ENCODE peak calls at places on chromosomes 11 and 22, in seven cellular contexts. M is K562, A is right lobe of liver, W is breast epithelium, Y is A549, I is NB4, P is spleen. B is an unnamed sample.
A peak's percentile ranks its signal among the peaks of the same experiment; 100 is the strongest.

GRCh38 chr11:2653930-2654739 is 45.7 kb downstream of the KCNQ1OT1 start:
- DNase-seq in M (peak; percentile 4), A (no peak), W (no peak), Y (no peak), I (no peak), P (peak; percentile 47), B (no peak)

GRCh38 chr11:17985517-17985916 is 27.3 kb downstream of the SERGEF start:
- DNase-seq in M (no peak), A (no peak), W (no peak), Y (no peak), I (no peak), P (no peak), B (peak; percentile 41)

GRCh38 chr22:17508110-17508509 is 55.2 kb upstream of the SLC25A18 start:
- DNase-seq in M (no peak), A (no peak), W (no peak), Y (no peak), I (no peak), P (no peak), B (no peak)

GRCh38 chr11:131737357-131737756 is 366.9 kb downstream of the NTM start:
- DNase-seq in M (no peak), A (no peak), W (no peak), Y (no peak), I (peak; percentile 20), P (no peak), B (no peak)

GRCh38 chr11:24391165-24391564 is 105.7 kb upstream of the LUZP2 start:
- DNase-seq in M (no peak), A (no peak), W (no peak), Y (peak; percentile 2), I (peak; percentile 50), P (no peak), B (no peak)

GRCh38 chr22:49570032-49570848 is 257.4 kb downstream of the BRD1 start:
- DNase-seq in M (no peak), A (peak; percentile 37), W (no peak), Y (no peak), I (peak; percentile 13), P (peak; percentile 56), B (peak; percentile 3)

GRCh38 chr11:68956142-68956541 is 24.6 kb downstream of the MRGPRD start:
- DNase-seq in M (peak; percentile 78), A (no peak), W (no peak), Y (no peak), I (peak; percentile 64), P (no peak), B (no peak)

GRCh38 chr22:50695421-50696250 is 23.0 kb downstream of the SHANK3 start:
- DNase-seq in M (no peak), A (peak; percentile 43), W (peak; percentile 75), Y (no peak), I (no peak), P (peak; percentile 50), B (no peak)

GRCh38 chr11:77129069-77129840 is 1.2 kb downstream of the MYO7A start:
- DNase-seq in M (no peak), A (peak; percentile 53), W (no peak), Y (no peak), I (no peak), P (no peak), B (no peak)

GRCh38 chr11:62919898-62920640 is 1.1 kb downstream of the CHRM1 start:
- DNase-seq in M (peak; percentile 48), A (peak; percentile 34), W (no peak), Y (no peak), I (no peak), P (peak; percentile 33), B (no peak)

GRCh38 chr11:75344186-75344585 is 7.3 kb downstream of the ARRB1 start:
- DNase-seq in M (no peak), A (no peak), W (no peak), Y (no peak), I (no peak), P (no peak), B (no peak)

GRCh38 chr11:134529212-134530096 is 117.4 kb upstream of the B3GAT1 start:
- DNase-seq in M (no peak), A (no peak), W (no peak), Y (no peak), I (no peak), P (no peak), B (no peak)

GRCh38 chr22:30277547-30278344 is 11.1 kb upstream of the OSM start:
- DNase-seq in M (no peak), A (no peak), W (no peak), Y (no peak), I (peak; percentile 85), P (no peak), B (no peak)

GRCh38 chr22:32557424-32557823 is 82.8 kb downstream of the FBXO7 start:
- DNase-seq in M (no peak), A (no peak), W (no peak), Y (peak; percentile 76), I (no peak), P (peak; percentile 71), B (no peak)

GRCh38 chr11:128737704-128738103 is 43.8 kb downstream of the FLI1 start:
- DNase-seq in M (no peak), A (no peak), W (no peak), Y (no peak), I (peak; percentile 91), P (no peak), B (no peak)

GRCh38 chr22:43847376-43848289 is 14.7 kb downstream of the SULT4A1 start:
- DNase-seq in M (no peak), A (peak; percentile 42), W (no peak), Y (no peak), I (no peak), P (peak; percentile 55), B (no peak)

GRCh38 chr11:8033312-8033715 is 46.2 kb downstream of the EIF3F start:
- DNase-seq in M (peak; percentile 82), A (peak; percentile 82), W (peak; percentile 47), Y (peak; percentile 58), I (peak; percentile 58), P (peak; percentile 85), B (peak; percentile 40)

GRCh38 chr22:47084226-47084625 is 321.8 kb downstream of the TBC1D22A start:
- DNase-seq in M (no peak), A (no peak), W (no peak), Y (no peak), I (no peak), P (no peak), B (no peak)

GRCh38 chr11:104653011-104653806 is 245.1 kb downstream of the CASP12 start:
- DNase-seq in M (no peak), A (no peak), W (no peak), Y (no peak), I (peak; percentile 87), P (no peak), B (no peak)

GRCh38 chr11:67436459-67437081 is 912 bp downstream of the PTPRCAP start:
- DNase-seq in M (peak; percentile 56), A (no peak), W (no peak), Y (no peak), I (peak; percentile 96), P (peak; percentile 92), B (no peak)

GRCh38 chr11:112637046-112637445 is 324.2 kb upstream of the NCAM1 start:
- DNase-seq in M (no peak), A (no peak), W (no peak), Y (no peak), I (no peak), P (no peak), B (no peak)

GRCh38 chr11:60607483-60607882 is 91.9 kb upstream of the MS4A8 start:
- DNase-seq in M (peak; percentile 9), A (no peak), W (no peak), Y (no peak), I (no peak), P (no peak), B (no peak)
- TF ChIP-seq CTCF in M (no peak), A (no peak), W (no peak), Y (no peak), I (no peak), P (no peak), B (no peak)

GRCh38 chr11:78825531-78825930 is 250.9 kb upstream of the NARS2 start:
- DNase-seq in M (no peak), A (no peak), W (no peak), Y (no peak), I (no peak), P (no peak), B (no peak)
- TF ChIP-seq POLR2A in M (no peak), A (no peak), W (no peak), Y (no peak), I (no peak), P (no peak), B (no peak)

DNA sequence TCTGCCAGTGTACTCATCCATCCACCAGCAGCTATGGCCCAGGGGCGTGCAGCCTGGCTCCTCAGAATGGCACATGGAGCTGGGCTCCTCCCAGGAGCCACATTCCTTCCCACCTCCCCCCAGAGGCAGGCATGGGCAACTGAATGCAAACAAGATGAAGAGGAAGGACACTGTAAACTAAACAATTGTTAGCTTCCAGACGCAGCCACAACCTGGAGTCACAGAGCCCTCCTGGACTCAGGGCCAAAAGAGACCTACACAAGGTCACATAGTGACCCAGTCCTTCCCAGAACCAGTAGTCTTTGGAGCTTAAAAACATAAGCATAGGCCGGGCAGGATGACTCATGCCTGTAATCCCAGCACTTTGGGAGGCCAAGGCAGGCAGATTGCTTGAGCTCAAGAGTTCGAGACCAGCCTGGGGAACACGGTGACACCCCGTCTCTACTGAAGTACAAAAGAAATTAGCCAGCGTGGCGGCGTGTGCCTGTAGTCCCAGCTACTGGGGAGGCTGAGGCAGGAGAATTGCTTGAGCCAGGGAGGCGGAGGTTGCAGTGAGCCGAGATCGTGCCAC is 30.7 kb upstream of the CLDN5 start:
- DNase-seq in M (peak; percentile 66), A (no peak), W (no peak), Y (peak; percentile 59), I (no peak), P (no peak), B (no peak)
- TF ChIP-seq CTCF in M (peak; percentile 32), A (no peak), W (no peak), Y (no peak), I (peak; percentile 1), P (no peak), B (no peak)

GRCh38 chr11:88428959-88429358 is 91.4 kb upstream of the CTSC start:
- DNase-seq in M (no peak), A (no peak), W (no peak), Y (no peak), I (no peak), P (no peak), B (no peak)
- TF ChIP-seq POLR2A in M (no peak), A (no peak), W (no peak), Y (no peak), I (no peak), P (no peak), B (no peak)

DNA sequence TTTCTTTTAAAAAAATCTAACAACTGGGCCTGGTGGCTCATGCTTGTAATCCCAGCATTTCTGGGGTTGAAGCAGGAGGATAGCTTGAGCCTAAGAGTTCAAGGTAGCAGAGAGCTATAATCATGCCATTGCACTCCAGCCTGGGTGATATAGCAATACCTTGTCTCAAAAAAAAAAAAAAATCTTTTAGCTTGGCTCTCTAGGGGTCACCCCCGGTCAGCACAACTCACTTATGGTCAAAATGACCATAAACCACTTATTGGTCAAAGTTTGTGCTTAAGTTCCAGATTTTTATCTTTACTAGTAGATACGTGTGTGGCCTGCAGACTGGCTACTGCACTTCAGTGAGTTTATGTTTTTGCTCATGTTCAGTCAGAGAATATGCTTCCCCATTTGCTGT is 6.3 kb upstream of the SPDYC start:
- DNase-seq in M (no peak), A (no peak), W (no peak), Y (no peak), I (no peak), P (no peak), B (no peak)
- TF ChIP-seq CTCF in M (no peak), A (no peak), W (no peak), Y (no peak), I (no peak), P (no peak), B (no peak)